ENCODE peak calls at places on chromosomes 7 and 10, in four cellular contexts. H, J, K and M are unnamed samples.

GRCh38 chr10:124069341-124069740 is 24.1 kb downstream of the CHST15 start:
- DNase-seq in H (no peak), J (no peak), K (no peak), M (no peak)

GRCh38 chr10:114565066-114565465 is 93.0 kb downstream of the ABLIM1 start:
- DNase-seq in H (no peak), J (no peak), K (no peak), M (no peak)

GRCh38 chr7:25031007-25031406 is 51.0 kb upstream of the OSBPL3 start:
- DNase-seq in H (no peak), J (no peak), K (no peak), M (no peak)

GRCh38 chr7:37510043-37510634 is 61.5 kb upstream of the ELMO1 start:
- DNase-seq in H (no peak), J (no peak), K (no peak), M (no peak)

GRCh38 chr10:51696251-51696650 is 3.1 kb downstream of the CSTF2T start:
- DNase-seq in H (no peak), J (no peak), K (no peak), M (no peak)

GRCh38 chr10:17782921-17783665 is 26.1 kb upstream of the MRC1 start:
- DNase-seq in H (no peak), J (no peak), K (no peak), M (no peak)

GRCh38 chr7:158019726-158020705 is 567.6 kb downstream of the PTPRN2 start:
- DNase-seq in H (no peak), J (no peak), K (no peak), M (peak; percentile 47)

GRCh38 chr7:105649727-105650381 is 68.6 kb upstream of the EFCAB10 start:
- DNase-seq in H (no peak), J (no peak), K (no peak), M (no peak)

GRCh38 chr10:112713411-112713810 is 236.6 kb upstream of the TCF7L2 start:
- DNase-seq in H (no peak), J (no peak), K (no peak), M (no peak)

GRCh38 chr10:124354411-124355382 is 64.0 kb downstream of the OAT start:
- DNase-seq in H (peak; percentile 50), J (peak; percentile 84), K (peak; percentile 78), M (peak; percentile 82)

GRCh38 chr10:123007558-123008378 is 827 bp downstream of the IKZF5 start:
- DNase-seq in H (peak; percentile 58), J (peak; percentile 55), K (no peak), M (no peak)

GRCh38 chr10:86376852-86377796 is 10.5 kb upstream of the GRID1 start:
- DNase-seq in H (peak; percentile 73), J (peak; percentile 80), K (peak; percentile 75), M (peak; percentile 89)

GRCh38 chr10:119595715-119596515 is 849 bp downstream of the TIAL1 start:
- DNase-seq in H (peak; percentile 41), J (peak; percentile 64), K (peak; percentile 65), M (peak; percentile 84)

GRCh38 chr7:54664235-54665228 is 94.5 kb downstream of the SEC61G start:
- DNase-seq in H (peak; percentile 60), J (peak; percentile 76), K (peak; percentile 41), M (peak; percentile 73)

GRCh38 chr10:89217057-89217990 is 10.2 kb upstream of the CH25H start:
- DNase-seq in H (peak; percentile 66), J (no peak), K (peak; percentile 33), M (no peak)

GRCh38 chr10:74502963-74503608 is 323.3 kb upstream of the KAT6B start:
- DNase-seq in H (no peak), J (no peak), K (no peak), M (no peak)

GRCh38 chr7:29109815-29110385 is 36.4 kb downstream of the CPVL start:
- DNase-seq in H (no peak), J (no peak), K (no peak), M (no peak)

GRCh38 chr7:121882731-121883130 is 9.8 kb downstream of the PTPRZ1 start:
- DNase-seq in H (no peak), J (no peak), K (no peak), M (no peak)

GRCh38 chr7:133827707-133828580 is 299.2 kb upstream of the LRGUK start:
- DNase-seq in H (no peak), J (no peak), K (no peak), M (no peak)

GRCh38 chr10:120506674-120507073 is 49.6 kb downstream of the PLPP4 start:
- DNase-seq in H (no peak), J (no peak), K (no peak), M (no peak)

GRCh38 chr10:62433181-62433692 is 59.1 kb downstream of the ZNF365 start:
- DNase-seq in H (peak; percentile 78), J (peak; percentile 30), K (peak; percentile 31), M (no peak)

GRCh38 chr10:122285506-122286444 is 14.7 kb downstream of the BTBD16 start:
- DNase-seq in H (no peak), J (no peak), K (no peak), M (no peak)

GRCh38 chr7:131518626-131519025 is 37.8 kb downstream of the PODXL start:
- DNase-seq in H (no peak), J (no peak), K (no peak), M (peak; percentile 26)

GRCh38 chr10:70685461-70685911 is 13.2 kb downstream of the ADAMTS14 start:
- DNase-seq in H (peak; percentile 39), J (no peak), K (no peak), M (no peak)

GRCh38 chr10:88233870-88234269 is 349.2 kb downstream of the RNLS start:
- DNase-seq in H (no peak), J (no peak), K (no peak), M (no peak)

GRCh38 chr10:132877473-132877872 is 64.9 kb downstream of the CFAP46 start:
- DNase-seq in H (no peak), J (peak; percentile 4), K (no peak), M (peak; percentile 30)

GRCh38 chr7:142918901-142919300 is 14.6 kb downstream of the TRPV5 start:
- DNase-seq in H (no peak), J (no peak), K (no peak), M (no peak)

GRCh38 chr10:110017940-110018339 is 10.2 kb downstream of the ADD3 start:
- DNase-seq in H (no peak), J (no peak), K (no peak), M (no peak)

GRCh38 chr10:82890573-82890972 is 1015.6 kb downstream of the NRG3 start:
- DNase-seq in H (no peak), J (no peak), K (no peak), M (no peak)

GRCh38 chr7:139656387-139656786 is 121.4 kb downstream of the HIPK2 start:
- DNase-seq in H (no peak), J (no peak), K (no peak), M (no peak)

GRCh38 chr10:130439796-130440195 is 303.6 kb downstream of the GLRX3 start:
- DNase-seq in H (no peak), J (no peak), K (no peak), M (no peak)

GRCh38 chr10:117552759-117553158 is 10.2 kb downstream of the EMX2 start:
- DNase-seq in H (no peak), J (no peak), K (no peak), M (no peak)

GRCh38 chr7:99762680-99763327 is 21.2 kb downstream of the CYP3A4 start:
- DNase-seq in H (peak; percentile 80), J (no peak), K (peak; percentile 50), M (no peak)

GRCh38 chr7:140673770-140674155 is 1.0 kb downstream of the ADCK2 start:
- DNase-seq in H (no peak), J (no peak), K (no peak), M (no peak)
- H3K4me1 ChIP-seq in H (peaks cover 13% of the 10 kb centered on the region), J (peaks cover 10% of the 10 kb centered on the region), K (no peaks in the 10 kb centered on the region), M (peaks cover 20% of the 10 kb centered on the region)

GRCh38 chr10:26780106-26780792 is 80.5 kb downstream of the ABI1 start:
- DNase-seq in H (no peak), J (no peak), K (no peak), M (no peak)

GRCh38 chr10:26777686-26778085 is 80.2 kb downstream of the PDSS1 start:
- DNase-seq in H (no peak), J (no peak), K (no peak), M (no peak)

GRCh38 chr10:26779176-26779860 is 81.4 kb downstream of the ABI1 start:
- DNase-seq in H (no peak), J (no peak), K (no peak), M (no peak)

GRCh38 chr10:26780793-26781601 is 79.8 kb downstream of the ABI1 start:
- DNase-seq in H (peak; percentile 23), J (no peak), K (no peak), M (no peak)

DNA sequence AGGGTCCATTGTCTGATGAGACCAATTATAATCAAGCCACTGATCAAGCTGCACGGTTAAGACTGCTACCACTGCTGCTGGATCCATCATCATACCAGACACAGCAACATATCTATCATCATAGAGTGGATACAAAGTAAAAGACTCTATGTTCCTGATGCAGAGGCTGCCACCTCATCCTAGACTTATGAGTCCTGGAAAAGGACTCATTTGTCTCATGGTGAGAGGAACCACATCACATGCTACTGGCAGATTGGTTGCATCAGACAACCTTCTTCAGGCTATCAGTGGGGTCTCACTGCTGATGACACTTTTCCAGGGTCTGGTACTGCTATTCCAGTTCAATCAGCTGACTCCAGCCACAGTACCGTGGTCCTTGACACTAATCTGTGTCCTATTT is 79.0 kb downstream of the ABI1 start:
- DNase-seq in H (no peak), J (no peak), K (no peak), M (no peak)
- H3K4me1 ChIP-seq in H (peaks cover 21% of the 10 kb centered on the region), J (no peaks in the 10 kb centered on the region), K (peaks cover 6% of the 10 kb centered on the region), M (peaks cover 16% of the 10 kb centered on the region)

DNA sequence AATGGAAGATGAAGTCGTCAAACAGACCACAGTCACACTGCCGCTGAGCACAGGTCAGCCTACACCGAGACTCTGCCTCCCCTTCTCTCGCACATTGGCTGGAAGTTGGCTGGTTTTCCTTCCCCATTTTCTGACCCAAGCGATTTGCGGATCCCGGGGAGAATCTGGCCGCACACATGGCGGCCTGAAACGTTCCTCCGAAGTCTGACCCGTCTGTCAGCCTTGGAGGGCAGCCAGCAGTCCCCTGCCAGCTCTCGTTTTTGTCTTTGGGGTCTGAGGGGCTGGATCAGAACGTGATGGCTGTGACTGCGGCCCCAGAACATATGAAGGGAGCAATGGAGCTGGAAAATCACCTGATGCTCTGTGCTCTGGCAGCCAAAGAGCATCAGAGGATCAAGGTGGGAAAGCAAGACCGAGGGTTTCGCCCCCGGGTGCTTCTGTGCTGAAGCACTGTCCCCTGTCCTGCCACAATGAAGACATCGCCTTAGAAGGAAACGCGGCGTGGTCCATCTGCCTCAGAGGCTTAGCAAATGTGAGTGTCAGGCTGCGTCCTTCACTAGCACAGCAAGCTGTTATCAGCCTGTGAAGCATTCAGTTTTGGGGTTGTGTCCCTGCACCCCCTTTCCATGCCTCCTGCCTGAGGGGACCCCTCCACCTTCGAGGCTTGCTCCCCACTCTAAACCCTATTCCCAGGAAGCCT is 119.3 kb upstream of the SHH start:
- DNase-seq in H (no peak), J (no peak), K (no peak), M (no peak)
- H3K4me1 ChIP-seq in H (no peaks in the 10 kb centered on the region), J (no peaks in the 10 kb centered on the region), K (no peaks in the 10 kb centered on the region), M (no peaks in the 10 kb centered on the region)

GRCh38 chr10:797179-797578 is 107.7 kb upstream of the DIP2C start:
- DNase-seq in H (no peak), J (no peak), K (no peak), M (no peak)
- H3K4me1 ChIP-seq in H (no peaks in the 10 kb centered on the region), J (no peaks in the 10 kb centered on the region), K (no peaks in the 10 kb centered on the region), M (no peaks in the 10 kb centered on the region)